ENCODE peak calls at places on chromosomes 7 and 10, in seven cellular contexts. R, D, K, L, Z, P and C are unnamed samples.

GRCh38 chr10:77788496-77789010 is 138.0 kb downstream of the DLG5 start:
- DNase-seq in K (no peak), P (no peak), R (no peak), D (no peak), Z (no peak), L (no peak), C (no peak)

GRCh38 chr10:132274581-132274980 is 33.2 kb downstream of the STK32C start:
- DNase-seq in R (no peak), D (no peak), P (no peak), Z (no peak), K (no peak), L (no peak), C (no peak)

GRCh38 chr7:68783671-68784070 is 814.6 kb upstream of the AUTS2 start:
- DNase-seq in K (no peak), L (no peak), R (no peak), D (no peak), Z (no peak), P (no peak), C (no peak)

GRCh38 chr7:3984456-3984855 is 683.4 kb downstream of the SDK1 start:
- DNase-seq in K (no peak), L (no peak), Z (no peak), D (no peak), R (no peak), P (no peak), C (no peak)

GRCh38 chr10:4281207-4281825 is 496.3 kb upstream of the KLF6 start:
- DNase-seq in Z (no peak), R (peak), P (no peak), D (no peak), K (no peak), L (no peak), C (no peak)

GRCh38 chr7:99621271-99621670 is 4.5 kb downstream of the ZSCAN25 start:
- DNase-seq in D (no peak), P (no peak), R (no peak), L (no peak), K (no peak), Z (no peak), C (no peak)

GRCh38 chr7:1920266-1920681 is 250.2 kb downstream of the ELFN1 start:
- DNase-seq in L (no peak), D (no peak), R (no peak), Z (peak), P (peak), K (no peak), C (no peak)

GRCh38 chr10:77605466-77605865 is 32.1 kb downstream of the KCNMA1 start:
- DNase-seq in L (no peak), K (no peak), D (no peak), R (peak), Z (no peak), P (no peak), C (peak)

GRCh38 chr10:58087896-58088295 is 179.8 kb downstream of the IPMK start:
- DNase-seq in L (no peak), K (no peak), R (no peak), Z (no peak), P (no peak), D (no peak), C (no peak)

GRCh38 chr7:138658889-138659288 is 42.3 kb downstream of the SVOPL start:
- DNase-seq in K (no peak), R (no peak), Z (no peak), D (no peak), L (no peak), P (no peak), C (no peak)

GRCh38 chr7:25028370-25028971 is 48.5 kb upstream of the OSBPL3 start:
- DNase-seq in P (peak), D (no peak), L (peak), K (peak), Z (no peak), R (peak), C (peak)

GRCh38 chr10:122388287-122388997 is 13.9 kb downstream of the PLEKHA1 start:
- DNase-seq in L (no peak), K (no peak), R (peak), P (no peak), Z (no peak), D (no peak), C (no peak)

GRCh38 chr7:100873599-100874299 is 1.2 kb upstream of the SRRT start:
- DNase-seq in D (no peak), R (no peak), Z (no peak), P (no peak), L (no peak), K (no peak), C (no peak)

GRCh38 chr7:149284343-149284742 is 22.3 kb downstream of the ZNF783 start:
- DNase-seq in Z (no peak), L (peak), K (no peak), D (no peak), P (peak), R (no peak), C (no peak)